ENCODE peak calls at places on chromosomes 7 and 10, in six cellular contexts. N is CD4-positive, alpha-beta memory T cell; M is heart left ventricle; F is PC-3; Z is GM23248; V is stomach. W is an unnamed sample.

GRCh38 chr7:91280180-91280579 is 15.9 kb downstream of the FZD1 start:
- DNase-seq in N (no peak), M (no peak), F (no peak), Z (no peak), V (no peak), W (no peak)

GRCh38 chr7:137508437-137509175 is 165.1 kb upstream of the PTN start:
- DNase-seq in N (no peak), M (no peak), F (peak), Z (peak), V (no peak), W (no peak)

GRCh38 chr7:44163591-44163990 is 22.5 kb upstream of the MYL7 start:
- DNase-seq in N (no peak), M (no peak), F (peak), Z (peak), V (no peak), W (peak)

GRCh38 chr10:112949128-112949823 is 771 bp upstream of the TCF7L2 start:
- DNase-seq in N (no peak), M (no peak), F (no peak), Z (peak), V (no peak), W (no peak)

GRCh38 chr7:70325509-70326101 is 727.3 kb downstream of the AUTS2 start:
- DNase-seq in N (no peak), M (no peak), F (no peak), Z (peak), V (no peak), W (peak)

GRCh38 chr10:123855013-123855684 is 36.5 kb downstream of the CPXM2 start:
- DNase-seq in N (no peak), M (no peak), F (no peak), Z (no peak), V (no peak), W (no peak)

GRCh38 chr10:93591065-93591808 is 9.8 kb downstream of the RBP4 start:
- DNase-seq in N (no peak), M (no peak), F (peak), Z (no peak), V (no peak), W (no peak)

GRCh38 chr10:7826971-7827370 is 8.7 kb downstream of the TAF3 start:
- DNase-seq in N (no peak), M (no peak), F (peak), Z (peak), V (no peak), W (peak)

GRCh38 chr10:104273291-104273690 is 4.3 kb downstream of the GSTO2 start:
- DNase-seq in N (no peak), M (no peak), F (peak), Z (peak), V (no peak), W (no peak)

GRCh38 chr7:36107926-36108631 is 45.0 kb upstream of the EEPD1 start:
- DNase-seq in N (no peak), M (no peak), F (no peak), Z (no peak), V (no peak), W (no peak)

GRCh38 chr10:21579291-21579690 is 45.3 kb downstream of the MLLT10 start:
- DNase-seq in N (no peak), M (no peak), F (no peak), Z (no peak), V (no peak), W (no peak)

GRCh38 chr7:18828333-18829100 is 288.9 kb downstream of the TWIST1 start:
- DNase-seq in N (no peak), M (no peak), F (peak), Z (peak), V (no peak), W (no peak)
- H3K4me3 ChIP-seq in N (no peak), M (no peak), F (no peak), Z (no peak), V (no peak), W (no peak)

GRCh38 chr7:64886956-64887545 is 16.0 kb upstream of the ZNF273 start:
- DNase-seq in N (no peak), M (peak), F (no peak), Z (no peak), V (peak), W (no peak)

GRCh38 chr7:64888901-64889685 is 14.0 kb upstream of the ZNF273 start:
- DNase-seq in N (peak), M (peak), F (no peak), Z (no peak), V (peak), W (no peak)

GRCh38 chr7:64887756-64888508 is 15.1 kb upstream of the ZNF273 start:
- DNase-seq in N (peak), M (peak), F (no peak), Z (no peak), V (peak), W (no peak)

GRCh38 chr7:64889686-64890162 is 13.3 kb upstream of the ZNF273 start:
- DNase-seq in N (no peak), M (peak), F (no peak), Z (no peak), V (no peak), W (no peak)

DNA sequence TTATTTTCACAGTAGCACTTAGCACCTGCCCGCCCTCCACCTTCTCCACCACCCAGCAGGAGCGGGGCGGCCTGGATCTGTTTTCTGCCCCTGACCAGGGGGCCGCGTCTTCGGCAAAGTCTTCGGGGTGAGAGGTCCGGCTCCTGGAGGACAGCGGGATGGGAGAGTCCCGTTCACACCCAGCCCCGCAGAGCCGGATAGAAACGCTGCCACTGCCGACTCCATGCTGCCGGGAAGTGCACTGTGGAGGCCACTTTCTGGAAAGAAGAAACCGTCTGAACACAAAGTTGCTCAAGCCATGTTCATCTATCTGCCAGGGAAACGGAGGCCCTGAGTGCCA is 14.5 kb upstream of the ZNF273 start:
- DNase-seq in N (peak), M (no peak), F (no peak), Z (no peak), V (peak), W (no peak)
- H3K4me3 ChIP-seq in N (peak), M (peak), F (no peak), Z (no peak), V (peak), W (no peak)

GRCh38 chr7:27245124-27245797 is 2.7 kb downstream of the EVX1 start:
- DNase-seq in N (no peak), M (no peak), F (no peak), Z (no peak), V (no peak), W (no peak)

GRCh38 chr7:27245798-27246691 is 3.4 kb downstream of the EVX1 start:
- DNase-seq in N (no peak), M (no peak), F (no peak), Z (peak), V (no peak), W (no peak)

GRCh38 chr7:27242580-27243339 is at the start of gene EVX1:
- DNase-seq in N (peak), M (no peak), F (no peak), Z (peak), V (no peak), W (peak)

GRCh38 chr7:27243340-27244163 is 950 bp downstream of the EVX1 start:
- DNase-seq in N (no peak), M (no peak), F (no peak), Z (no peak), V (no peak), W (no peak)

GRCh38 chr7:27244488-27245123 is 2.0 kb downstream of the EVX1 start:
- DNase-seq in N (no peak), M (no peak), F (no peak), Z (no peak), V (no peak), W (no peak)
- H3K4me3 ChIP-seq in N (no peak), M (no peak), F (no peak), Z (no peak), V (no peak), W (no peak)

GRCh38 chr10:49627031-49627430 is 13.2 kb downstream of the CHAT start:
- DNase-seq in N (no peak), M (no peak), F (peak), Z (no peak), V (no peak), W (no peak)

GRCh38 chr10:49628599-49628998 is 14.8 kb downstream of the CHAT start:
- DNase-seq in N (no peak), M (no peak), F (no peak), Z (no peak), V (no peak), W (no peak)

GRCh38 chr10:49631975-49632374 is 18.1 kb downstream of the CHAT start:
- DNase-seq in N (no peak), M (no peak), F (no peak), Z (no peak), V (no peak), W (peak)

GRCh38 chr10:49627644-49628247 is 13.9 kb downstream of the CHAT start:
- DNase-seq in N (no peak), M (no peak), F (no peak), Z (no peak), V (no peak), W (no peak)

DNA sequence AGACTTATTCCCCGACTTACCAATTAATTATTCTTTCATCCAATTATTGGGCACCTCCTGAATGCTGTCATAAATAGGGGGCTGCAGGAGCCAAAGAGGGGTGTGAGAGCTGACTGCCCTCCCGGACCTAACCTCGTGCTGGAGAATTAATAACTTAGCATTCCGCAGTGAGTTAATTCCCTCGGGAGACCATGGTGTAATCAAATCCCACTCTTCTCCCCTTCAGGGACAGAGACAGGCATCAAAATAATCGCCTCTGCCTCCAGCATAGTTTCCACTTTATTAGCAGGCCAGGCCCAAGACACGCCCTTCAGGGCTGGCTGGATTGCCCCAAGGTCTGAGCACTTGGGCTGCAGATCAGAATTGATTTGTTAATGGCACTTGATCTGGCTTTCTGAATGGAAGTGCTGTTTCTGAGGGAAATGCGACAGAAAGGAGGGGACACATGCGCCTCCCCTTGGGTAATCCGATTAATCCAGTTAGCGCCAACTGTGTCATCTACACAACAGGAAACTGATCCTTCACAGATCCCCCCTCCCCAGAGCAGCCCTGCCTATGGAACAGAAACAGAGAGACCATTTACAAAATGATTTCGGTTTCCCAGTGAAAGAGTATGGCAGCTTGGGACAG is 15.6 kb downstream of the CHAT start:
- DNase-seq in N (no peak), M (no peak), F (no peak), Z (no peak), V (no peak), W (no peak)
- H3K4me3 ChIP-seq in N (no peak), M (no peak), F (no peak), Z (no peak), V (no peak), W (no peak)

GRCh38 chr7:5769571-5769970 is 11.9 kb downstream of the RNF216 start:
- DNase-seq in N (no peak), M (no peak), F (no peak), Z (no peak), V (no peak), W (peak)
- H3K4me3 ChIP-seq in N (no peak), M (no peak), F (no peak), Z (no peak), V (no peak), W (no peak)

GRCh38 chr10:116767235-116767634 is 24.9 kb upstream of the HSPA12A start:
- DNase-seq in N (no peak), M (no peak), F (no peak), Z (peak), V (no peak), W (no peak)
- H3K4me3 ChIP-seq in N (no peak), M (no peak), F (no peak), Z (peak), V (no peak), W (no peak)

GRCh38 chr7:66283003-66283920 is 78.1 kb downstream of the TPST1 start:
- DNase-seq in N (no peak), M (no peak), F (peak), Z (peak), V (no peak), W (no peak)
- H3K4me3 ChIP-seq in N (no peak), M (no peak), F (peak), Z (peak), V (no peak), W (no peak)

GRCh38 chr10:71846816-71847215 is 4.2 kb downstream of the PSAP start:
- DNase-seq in N (no peak), M (no peak), F (no peak), Z (no peak), V (no peak), W (no peak)

GRCh38 chr10:71847418-71847817 is 3.6 kb downstream of the PSAP start:
- DNase-seq in N (no peak), M (no peak), F (no peak), Z (no peak), V (no peak), W (no peak)

GRCh38 chr10:71849461-71849908 is 1.6 kb downstream of the PSAP start:
- DNase-seq in N (no peak), M (no peak), F (no peak), Z (no peak), V (no peak), W (no peak)

GRCh38 chr10:71850021-71850744 is 868 bp downstream of the PSAP start:
- DNase-seq in N (peak), M (no peak), F (peak), Z (peak), V (no peak), W (no peak)

GRCh38 chr10:71848325-71849277 is 2.5 kb downstream of the PSAP start:
- DNase-seq in N (no peak), M (no peak), F (peak), Z (peak), V (no peak), W (no peak)
- H3K4me3 ChIP-seq in N (no peak), M (no peak), F (peak), Z (peak), V (peak), W (peak)

GRCh38 chr7:136087881-136088280 is 110.7 kb upstream of the MTPN start:
- DNase-seq in N (no peak), M (no peak), F (no peak), Z (no peak), V (no peak), W (no peak)

DNA sequence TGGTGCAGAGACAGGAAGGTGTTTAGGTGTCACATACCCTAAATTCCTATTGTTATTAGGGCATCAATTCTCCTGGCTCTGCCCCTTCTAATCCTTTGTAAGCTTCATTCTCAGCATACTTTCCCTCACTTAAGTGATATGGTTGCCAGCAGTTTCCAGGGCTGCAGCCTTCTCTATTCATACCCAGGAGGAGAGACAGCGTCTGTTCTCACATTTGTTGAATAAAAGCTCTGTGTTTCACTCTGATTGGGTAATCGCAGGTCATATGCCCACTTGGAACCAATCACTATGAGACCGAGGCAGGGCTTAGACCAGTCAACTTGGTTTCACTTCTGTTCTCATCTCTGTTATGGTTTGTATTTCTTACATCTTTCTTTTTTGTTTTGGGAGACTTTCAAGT is 109.6 kb upstream of the MTPN start:
- DNase-seq in N (peak), M (peak), F (peak), Z (peak), V (peak), W (peak)
- H3K4me3 ChIP-seq in N (no peak), M (peak), F (peak), Z (peak), V (peak), W (peak)

W was measured in MG63.